ENCODE peak calls at places on chromosomes 13 and 19, in seven cellular contexts. One of them, this sample, is unnamed.

GRCh38 chr19:30076101-30076551 is 134.1 kb downstream of the URI1 start:
- DNase-seq in adrenal gland: no peak
- DNase-seq in glutamatergic neuron: peak
- DNase-seq in bronchial epithelial cell: no peak
- DNase-seq in progenitor cell of endocrine pancreas: no peak
- DNase-seq in activated B cell treated with CpG ODN at 0.5 μM for 24 hours: no peak
- DNase-seq in stomach: no peak
- DNase-seq in this sample: no peak

GRCh38 chr13:111908981-111909380 is 158.0 kb upstream of the SOX1 start:
- DNase-seq in adrenal gland: no peak
- DNase-seq in glutamatergic neuron: no peak
- DNase-seq in bronchial epithelial cell: no peak
- DNase-seq in progenitor cell of endocrine pancreas: no peak
- DNase-seq in activated B cell treated with CpG ODN at 0.5 μM for 24 hours: no peak
- DNase-seq in stomach: no peak
- DNase-seq in this sample: no peak

GRCh38 chr13:73334459-73334858 is 275.7 kb downstream of the KLF5 start:
- DNase-seq in adrenal gland: no peak
- DNase-seq in glutamatergic neuron: no peak
- DNase-seq in bronchial epithelial cell: peak
- DNase-seq in progenitor cell of endocrine pancreas: no peak
- DNase-seq in activated B cell treated with CpG ODN at 0.5 μM for 24 hours: no peak
- DNase-seq in stomach: no peak
- DNase-seq in this sample: no peak

GRCh38 chr19:423691-424466 is 14.9 kb upstream of the C2CD4C start:
- DNase-seq in adrenal gland: no peak
- DNase-seq in glutamatergic neuron: no peak
- DNase-seq in bronchial epithelial cell: no peak
- DNase-seq in progenitor cell of endocrine pancreas: no peak
- DNase-seq in activated B cell treated with CpG ODN at 0.5 μM for 24 hours: no peak
- DNase-seq in stomach: no peak
- DNase-seq in this sample: no peak

GRCh38 chr13:41562083-41562482 is 104.7 kb downstream of the RGCC start:
- DNase-seq in adrenal gland: no peak
- DNase-seq in glutamatergic neuron: no peak
- DNase-seq in bronchial epithelial cell: peak
- DNase-seq in progenitor cell of endocrine pancreas: no peak
- DNase-seq in activated B cell treated with CpG ODN at 0.5 μM for 24 hours: no peak
- DNase-seq in stomach: no peak
- DNase-seq in this sample: no peak

GRCh38 chr13:114035583-114036501 is 62.0 kb upstream of the C13orf46 start:
- DNase-seq in adrenal gland: no peak
- DNase-seq in glutamatergic neuron: peak
- DNase-seq in bronchial epithelial cell: no peak
- DNase-seq in progenitor cell of endocrine pancreas: no peak
- DNase-seq in activated B cell treated with CpG ODN at 0.5 μM for 24 hours: no peak
- DNase-seq in stomach: no peak
- DNase-seq in this sample: peak

GRCh38 chr19:49676136-49676689 is 858 bp upstream of the PRMT1 start:
- DNase-seq in adrenal gland: peak
- DNase-seq in glutamatergic neuron: peak
- DNase-seq in bronchial epithelial cell: peak
- DNase-seq in progenitor cell of endocrine pancreas: peak
- DNase-seq in activated B cell treated with CpG ODN at 0.5 μM for 24 hours: peak
- DNase-seq in stomach: peak
- DNase-seq in this sample: peak

GRCh38 chr19:49710372-49710951 is 19.5 kb downstream of the CPT1C start:
- DNase-seq in adrenal gland: peak
- DNase-seq in glutamatergic neuron: no peak
- DNase-seq in bronchial epithelial cell: no peak
- DNase-seq in progenitor cell of endocrine pancreas: no peak
- DNase-seq in activated B cell treated with CpG ODN at 0.5 μM for 24 hours: no peak
- DNase-seq in stomach: no peak
- DNase-seq in this sample: no peak

GRCh38 chr13:78286748-78287147 is 316.6 kb downstream of the POU4F1 start:
- DNase-seq in adrenal gland: no peak
- DNase-seq in glutamatergic neuron: no peak
- DNase-seq in bronchial epithelial cell: no peak
- DNase-seq in progenitor cell of endocrine pancreas: no peak
- DNase-seq in activated B cell treated with CpG ODN at 0.5 μM for 24 hours: no peak
- DNase-seq in stomach: no peak
- DNase-seq in this sample: no peak

GRCh38 chr13:99151516-99151915 is 49.1 kb upstream of the UBAC2 start:
- DNase-seq in adrenal gland: no peak
- DNase-seq in glutamatergic neuron: no peak
- DNase-seq in bronchial epithelial cell: peak
- DNase-seq in progenitor cell of endocrine pancreas: no peak
- DNase-seq in activated B cell treated with CpG ODN at 0.5 μM for 24 hours: no peak
- DNase-seq in stomach: no peak
- DNase-seq in this sample: no peak

GRCh38 chr19:50994129-50994528 is 7.3 kb downstream of the KLK8 start:
- DNase-seq in adrenal gland: no peak
- DNase-seq in glutamatergic neuron: no peak
- DNase-seq in bronchial epithelial cell: no peak
- DNase-seq in progenitor cell of endocrine pancreas: no peak
- DNase-seq in activated B cell treated with CpG ODN at 0.5 μM for 24 hours: no peak
- DNase-seq in stomach: no peak
- DNase-seq in this sample: no peak

GRCh38 chr13:102763745-102764144 is 9.8 kb downstream of the TEX30 start:
- DNase-seq in adrenal gland: no peak
- DNase-seq in glutamatergic neuron: no peak
- DNase-seq in bronchial epithelial cell: no peak
- DNase-seq in progenitor cell of endocrine pancreas: no peak
- DNase-seq in activated B cell treated with CpG ODN at 0.5 μM for 24 hours: no peak
- DNase-seq in stomach: no peak
- DNase-seq in this sample: no peak

GRCh38 chr19:11736696-11737095 is 2.0 kb downstream of the ZNF823 start:
- DNase-seq in adrenal gland: peak
- DNase-seq in glutamatergic neuron: peak
- DNase-seq in bronchial epithelial cell: peak
- DNase-seq in progenitor cell of endocrine pancreas: no peak
- DNase-seq in activated B cell treated with CpG ODN at 0.5 μM for 24 hours: peak
- DNase-seq in stomach: no peak
- DNase-seq in this sample: no peak

GRCh38 chr13:68872338-68872737 is 1235.3 kb upstream of the ATXN8OS start:
- DNase-seq in adrenal gland: no peak
- DNase-seq in glutamatergic neuron: no peak
- DNase-seq in bronchial epithelial cell: peak
- DNase-seq in progenitor cell of endocrine pancreas: no peak
- DNase-seq in activated B cell treated with CpG ODN at 0.5 μM for 24 hours: no peak
- DNase-seq in stomach: no peak
- DNase-seq in this sample: no peak

GRCh38 chr13:25836709-25837316 is 215.0 kb downstream of the SHISA2 start:
- DNase-seq in adrenal gland: no peak
- DNase-seq in glutamatergic neuron: no peak
- DNase-seq in bronchial epithelial cell: peak
- DNase-seq in progenitor cell of endocrine pancreas: no peak
- DNase-seq in activated B cell treated with CpG ODN at 0.5 μM for 24 hours: no peak
- DNase-seq in stomach: no peak
- DNase-seq in this sample: no peak

GRCh38 chr19:35459414-35460082 is 11.5 kb downstream of the FFAR2 start:
- DNase-seq in adrenal gland: peak
- DNase-seq in glutamatergic neuron: no peak
- DNase-seq in bronchial epithelial cell: no peak
- DNase-seq in progenitor cell of endocrine pancreas: no peak
- DNase-seq in activated B cell treated with CpG ODN at 0.5 μM for 24 hours: no peak
- DNase-seq in stomach: peak
- DNase-seq in this sample: peak

GRCh38 chr19:51690359-51691121 is 2.6 kb upstream of the SPACA6 start:
- DNase-seq in adrenal gland: peak
- DNase-seq in glutamatergic neuron: peak
- DNase-seq in bronchial epithelial cell: no peak
- DNase-seq in progenitor cell of endocrine pancreas: peak
- DNase-seq in activated B cell treated with CpG ODN at 0.5 μM for 24 hours: no peak
- DNase-seq in stomach: peak
- DNase-seq in this sample: peak

GRCh38 chr19:29574518-29574917 is 31.6 kb upstream of the POP4 start:
- DNase-seq in adrenal gland: no peak
- DNase-seq in glutamatergic neuron: no peak
- DNase-seq in bronchial epithelial cell: no peak
- DNase-seq in progenitor cell of endocrine pancreas: no peak
- DNase-seq in activated B cell treated with CpG ODN at 0.5 μM for 24 hours: no peak
- DNase-seq in stomach: no peak
- DNase-seq in this sample: no peak

GRCh38 chr13:27117947-27118346 is 53.7 kb downstream of the USP12 start:
- DNase-seq in adrenal gland: no peak
- DNase-seq in glutamatergic neuron: no peak
- DNase-seq in bronchial epithelial cell: no peak
- DNase-seq in progenitor cell of endocrine pancreas: no peak
- DNase-seq in activated B cell treated with CpG ODN at 0.5 μM for 24 hours: no peak
- DNase-seq in stomach: no peak
- DNase-seq in this sample: no peak

GRCh38 chr19:5795382-5795919 is 4.5 kb upstream of the DUS3L start:
- DNase-seq in adrenal gland: no peak
- DNase-seq in glutamatergic neuron: no peak
- DNase-seq in bronchial epithelial cell: no peak
- DNase-seq in progenitor cell of endocrine pancreas: no peak
- DNase-seq in activated B cell treated with CpG ODN at 0.5 μM for 24 hours: no peak
- DNase-seq in stomach: no peak
- DNase-seq in this sample: no peak

GRCh38 chr19:22052644-22053013 is 345 bp downstream of the ZNF257 start:
- DNase-seq in adrenal gland: peak
- DNase-seq in glutamatergic neuron: no peak
- DNase-seq in bronchial epithelial cell: no peak
- DNase-seq in progenitor cell of endocrine pancreas: no peak
- DNase-seq in activated B cell treated with CpG ODN at 0.5 μM for 24 hours: no peak
- DNase-seq in stomach: no peak
- DNase-seq in this sample: no peak

GRCh38 chr19:36257512-36257876 is 42.6 kb downstream of the ZNF146 start:
- DNase-seq in adrenal gland: peak
- DNase-seq in glutamatergic neuron: peak
- DNase-seq in bronchial epithelial cell: no peak
- DNase-seq in progenitor cell of endocrine pancreas: peak
- DNase-seq in activated B cell treated with CpG ODN at 0.5 μM for 24 hours: no peak
- DNase-seq in stomach: no peak
- DNase-seq in this sample: peak

GRCh38 chr19:47142779-47143178 is 12.1 kb downstream of the SAE1 start:
- DNase-seq in adrenal gland: no peak
- DNase-seq in glutamatergic neuron: no peak
- DNase-seq in bronchial epithelial cell: peak
- DNase-seq in progenitor cell of endocrine pancreas: no peak
- DNase-seq in activated B cell treated with CpG ODN at 0.5 μM for 24 hours: no peak
- DNase-seq in stomach: no peak
- DNase-seq in this sample: no peak
- TF ChIP-seq CTCF in adrenal gland: no peak
- TF ChIP-seq CTCF in glutamatergic neuron: no peak
- TF ChIP-seq CTCF in bronchial epithelial cell: no peak
- TF ChIP-seq CTCF in progenitor cell of endocrine pancreas: no peak
- TF ChIP-seq CTCF in activated B cell treated with CpG ODN at 0.5 μM for 24 hours: no peak
- TF ChIP-seq CTCF in stomach: no peak
- TF ChIP-seq CTCF in this sample: no peak

DNA sequence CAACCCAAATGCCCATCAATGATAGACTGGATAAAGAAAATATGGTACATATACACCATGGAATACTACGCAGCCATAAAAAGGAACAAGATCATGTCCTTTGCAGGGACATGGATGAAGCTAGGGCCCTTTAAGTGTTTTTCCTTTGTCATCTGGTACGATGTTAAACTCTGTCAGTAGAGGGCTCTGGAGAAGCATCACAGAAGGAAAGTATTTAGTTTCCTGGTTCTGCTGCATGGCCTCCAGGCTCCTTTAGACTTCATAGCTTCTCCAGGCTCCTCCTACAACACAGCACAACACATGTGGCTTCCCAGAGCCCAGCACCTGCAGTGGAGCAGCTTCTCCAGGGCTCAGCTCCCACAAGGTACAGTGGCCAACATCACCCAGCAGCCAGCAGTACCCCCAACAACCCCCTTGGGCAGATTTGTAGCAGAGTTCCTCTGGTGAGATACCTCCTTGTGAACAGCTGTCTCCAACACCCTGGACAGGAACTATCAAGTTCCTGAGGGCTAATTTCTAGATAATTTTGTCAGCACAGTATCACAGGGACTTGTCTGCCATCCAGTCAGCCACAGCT is 63.4 kb downstream of the KCTD12 start:
- DNase-seq in adrenal gland: no peak
- DNase-seq in glutamatergic neuron: no peak
- DNase-seq in bronchial epithelial cell: peak
- DNase-seq in progenitor cell of endocrine pancreas: no peak
- DNase-seq in activated B cell treated with CpG ODN at 0.5 μM for 24 hours: no peak
- DNase-seq in stomach: no peak
- DNase-seq in this sample: no peak
- TF ChIP-seq CTCF in adrenal gland: peak
- TF ChIP-seq CTCF in glutamatergic neuron: no peak
- TF ChIP-seq CTCF in bronchial epithelial cell: peak
- TF ChIP-seq CTCF in progenitor cell of endocrine pancreas: no peak
- TF ChIP-seq CTCF in activated B cell treated with CpG ODN at 0.5 μM for 24 hours: no peak
- TF ChIP-seq CTCF in stomach: no peak
- TF ChIP-seq CTCF in this sample: no peak

DNA sequence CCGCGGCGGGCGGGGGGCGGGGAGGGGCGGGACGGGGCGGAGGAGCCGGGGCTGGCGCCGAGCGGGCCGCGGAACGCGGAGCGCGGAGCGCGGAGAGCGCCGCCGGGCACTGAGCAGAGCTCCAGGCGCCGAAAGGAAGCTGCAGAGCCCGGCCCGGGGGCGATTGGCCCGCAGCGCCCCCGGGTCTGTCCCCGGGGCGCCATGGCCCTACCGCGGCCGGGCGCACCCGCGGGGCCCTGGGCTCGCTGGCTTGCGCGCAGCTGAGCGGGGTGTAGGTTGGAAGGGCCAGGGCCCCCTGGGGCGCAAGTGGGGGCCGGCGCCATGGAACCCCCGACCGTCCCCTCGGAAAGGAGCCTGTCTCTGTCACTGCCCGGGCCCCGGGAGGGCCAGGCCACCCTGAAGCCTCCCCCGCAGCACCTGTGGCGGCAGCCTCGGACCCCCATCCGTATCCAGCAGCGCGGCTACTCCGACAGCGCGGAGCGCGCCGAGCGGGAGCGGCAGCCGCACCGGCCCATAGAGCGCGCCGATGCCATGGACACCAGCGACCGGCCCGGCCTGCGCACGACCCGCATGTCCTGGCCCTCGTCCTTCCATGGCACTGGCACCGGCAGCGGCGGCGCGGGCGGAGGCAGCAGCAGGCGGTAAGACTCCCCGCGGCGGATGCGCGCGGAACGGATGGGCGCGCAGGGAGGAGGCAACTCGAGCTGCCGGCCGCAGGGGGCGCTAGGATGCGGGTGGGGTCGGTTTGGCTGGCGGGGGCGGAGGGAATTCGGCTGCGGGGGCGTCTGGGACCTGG is at the start of gene PDE4A:
- DNase-seq in adrenal gland: no peak
- DNase-seq in glutamatergic neuron: peak
- DNase-seq in bronchial epithelial cell: no peak
- DNase-seq in progenitor cell of endocrine pancreas: no peak
- DNase-seq in activated B cell treated with CpG ODN at 0.5 μM for 24 hours: peak
- DNase-seq in stomach: no peak
- DNase-seq in this sample: peak
- TF ChIP-seq CTCF in adrenal gland: no peak
- TF ChIP-seq CTCF in glutamatergic neuron: peak
- TF ChIP-seq CTCF in bronchial epithelial cell: peak
- TF ChIP-seq CTCF in progenitor cell of endocrine pancreas: peak
- TF ChIP-seq CTCF in activated B cell treated with CpG ODN at 0.5 μM for 24 hours: no peak
- TF ChIP-seq CTCF in stomach: no peak
- TF ChIP-seq CTCF in this sample: peak

DNA sequence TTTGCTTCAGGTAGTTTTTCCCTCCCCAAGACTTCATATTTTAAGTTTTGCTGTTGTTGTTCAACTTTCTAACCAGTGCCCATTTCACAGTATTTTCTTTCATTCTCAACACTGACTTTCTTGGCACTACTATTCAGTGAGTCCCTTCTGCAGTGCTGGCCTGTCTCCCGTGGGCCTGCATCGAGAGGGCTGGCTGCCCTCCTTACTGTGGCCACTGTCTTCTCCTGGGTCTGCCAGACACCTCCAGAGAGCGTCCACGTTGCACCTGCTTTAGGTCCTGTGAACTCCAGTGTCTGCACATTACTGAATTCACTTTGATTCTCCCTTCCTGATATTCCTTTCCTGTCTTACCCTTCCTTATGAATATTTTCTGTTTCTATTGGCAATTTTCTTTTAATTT is 27.3 kb downstream of the COL4A1 start:
- DNase-seq in adrenal gland: no peak
- DNase-seq in glutamatergic neuron: no peak
- DNase-seq in bronchial epithelial cell: no peak
- DNase-seq in progenitor cell of endocrine pancreas: no peak
- DNase-seq in activated B cell treated with CpG ODN at 0.5 μM for 24 hours: no peak
- DNase-seq in stomach: no peak
- DNase-seq in this sample: no peak
- TF ChIP-seq CTCF in adrenal gland: no peak
- TF ChIP-seq CTCF in glutamatergic neuron: no peak
- TF ChIP-seq CTCF in bronchial epithelial cell: no peak
- TF ChIP-seq CTCF in progenitor cell of endocrine pancreas: no peak
- TF ChIP-seq CTCF in activated B cell treated with CpG ODN at 0.5 μM for 24 hours: no peak
- TF ChIP-seq CTCF in stomach: no peak
- TF ChIP-seq CTCF in this sample: no peak